ENCODE peak calls at places on chromosomes 11 and 22, in four cellular contexts. K, S, I and U are unnamed samples.

GRCh38 chr11:128908391-128909246 is 17.5 kb downstream of the KCNJ5 start:
- DNase-seq in K (peak), S (no peak), I (no peak), U (no peak)

GRCh38 chr22:50672041-50672440 is 582 bp upstream of the SHANK3 start:
- DNase-seq in K (no peak), I (no peak), S (no peak), U (no peak)

GRCh38 chr11:3130269-3131071 is 34.6 kb downstream of the OSBPL5 start:
- DNase-seq in S (no peak), K (no peak), I (no peak), U (no peak)

GRCh38 chr11:10305964-10306918 is 1.4 kb downstream of the ADM start:
- DNase-seq in K (peak), S (no peak), I (no peak), U (no peak)

GRCh38 chr11:75233688-75234295 is 6.8 kb upstream of the TPBGL start:
- DNase-seq in S (peak), K (no peak), I (peak), U (no peak)

GRCh38 chr22:50308597-50308935 is 1.1 kb upstream of the PLXNB2 start:
- DNase-seq in S (peak), I (peak), K (no peak), U (no peak)

GRCh38 chr22:46758867-46759290 is 3.6 kb upstream of the TBC1D22A start:
- DNase-seq in K (peak), S (peak), I (peak), U (no peak)

GRCh38 chr11:13962562-13963168 is at the start of gene SPON1:
- DNase-seq in I (no peak), S (no peak), K (no peak), U (no peak)

GRCh38 chr11:115222218-115222862 is 281.9 kb downstream of the CADM1 start:
- DNase-seq in K (peak), I (peak), S (peak), U (peak)

GRCh38 chr22:37249946-37250345 is 5.9 kb upstream of the RAC2 start:
- DNase-seq in I (no peak), S (no peak), K (no peak), U (no peak)

GRCh38 chr11:46315783-46316563 is 31.3 kb upstream of the DGKZ start:
- DNase-seq in I (no peak), S (no peak), K (no peak), U (no peak)

GRCh38 chr22:30327864-30328345 is 1.2 kb upstream of the TBC1D10A start:
- DNase-seq in I (peak), S (peak), K (no peak), U (no peak)

DNA sequence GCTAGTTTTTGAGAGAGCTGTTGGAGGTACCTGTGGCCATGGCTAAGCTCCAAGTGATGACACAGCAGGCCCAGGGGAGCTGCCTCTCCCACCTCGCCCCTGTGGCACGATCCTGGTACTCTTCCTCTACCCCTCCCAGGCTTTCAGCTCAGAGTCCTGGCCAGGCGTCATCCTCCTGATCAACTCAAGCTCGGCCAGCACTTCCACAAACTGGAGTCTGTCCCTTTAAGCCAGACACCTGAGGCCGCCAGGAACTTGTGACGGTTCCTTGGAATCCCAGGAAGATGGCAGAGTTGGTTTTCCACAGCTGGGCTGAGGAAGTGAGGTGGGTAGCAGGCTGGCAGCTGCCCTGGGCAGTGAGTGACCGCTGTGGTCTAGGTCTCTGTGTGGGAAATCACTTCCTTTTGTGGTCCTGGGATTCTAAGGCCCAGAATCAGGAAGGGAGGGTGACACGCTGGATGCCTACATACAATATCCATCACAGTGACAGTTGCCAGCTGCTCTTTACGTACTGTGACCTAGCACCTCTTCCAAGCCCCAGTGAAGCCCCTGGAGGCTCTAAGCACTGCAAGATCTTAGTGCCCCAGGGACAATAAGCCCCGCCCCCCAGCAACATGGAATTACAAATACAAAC is 3.2 kb upstream of the CST6 start:
- DNase-seq in S (no peak), I (no peak), K (no peak), U (no peak)
- TF ChIP-seq POLR2AphosphoS2 in S (no peak), I (no peak), K (no peak), U (no peak)

GRCh38 chr11:1228921-1229451 is 6.1 kb downstream of the MUC5B start:
- DNase-seq in S (no peak), K (no peak), I (no peak), U (no peak)
- TF ChIP-seq POLR2AphosphoS2 in S (no peak), K (no peak), I (no peak), U (no peak)

GRCh38 chr11:1863352-1864215 is 10.7 kb downstream of the LSP1 start:
- DNase-seq in K (peak), I (peak), S (peak), U (no peak)
- TF ChIP-seq POLR2AphosphoS2 in K (no peak), I (no peak), S (no peak), U (no peak)

GRCh38 chr11:82024760-82025159 is 708.9 kb downstream of the FAM181B start:
- DNase-seq in K (no peak), I (no peak), S (no peak), U (no peak)
- TF ChIP-seq POLR2AphosphoS2 in K (no peak), I (no peak), S (no peak), U (no peak)

DNA sequence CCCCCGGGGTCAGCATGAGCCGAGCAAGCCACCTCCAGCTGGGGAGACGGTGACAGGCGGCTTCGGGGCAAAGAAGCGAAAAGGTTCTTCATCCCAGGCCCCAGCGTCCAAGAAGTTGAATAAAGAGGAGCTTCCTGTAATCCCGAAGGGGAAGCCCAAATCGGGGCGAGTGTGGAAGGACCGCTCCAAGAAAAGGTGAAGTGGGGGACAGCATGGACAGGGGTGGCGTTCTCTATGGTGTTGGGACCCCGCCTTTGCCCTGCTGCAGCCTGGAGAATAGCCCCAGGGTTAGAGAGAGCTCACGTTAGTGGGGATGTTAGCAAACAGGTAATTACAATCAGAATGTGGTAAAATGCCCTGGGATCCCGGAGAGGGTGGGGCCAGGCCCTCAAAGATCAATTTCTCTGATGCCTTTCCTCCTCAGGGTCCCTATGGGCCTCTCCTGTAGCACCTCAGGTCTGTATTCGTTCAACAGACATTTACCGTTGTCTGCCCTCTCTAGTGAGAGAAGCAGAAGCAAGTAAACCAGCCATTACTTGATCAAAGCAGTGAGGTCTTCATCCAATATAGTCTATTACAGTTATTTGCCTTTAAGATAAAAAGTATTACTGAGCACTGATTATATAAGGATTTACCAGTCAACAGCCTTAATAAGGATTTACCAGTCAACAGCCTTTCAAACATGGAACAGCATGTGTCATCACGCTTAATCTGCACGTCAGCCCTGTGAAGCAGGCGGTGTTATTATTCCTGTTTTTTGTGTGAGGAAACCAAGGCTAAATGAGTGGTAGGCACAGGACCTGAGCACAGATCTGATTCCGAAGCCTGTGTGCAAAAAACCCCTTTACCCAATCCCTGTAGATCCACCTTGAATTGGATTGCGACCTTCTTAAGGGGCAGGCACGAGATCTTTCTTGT is 1.0 kb downstream of the CCDC86 start:
- DNase-seq in K (no peak), I (no peak), S (no peak), U (no peak)
- TF ChIP-seq POLR2AphosphoS2 in K (no peak), I (no peak), S (no peak), U (no peak)

GRCh38 chr11:65844231-65844872 is 10.6 kb downstream of the SNX32 start:
- DNase-seq in S (peak), I (no peak), K (no peak), U (no peak)
- TF ChIP-seq POLR2AphosphoS2 in S (no peak), I (no peak), K (no peak), U (no peak)